ENCODE peak calls at places on chromosomes 7 and 10, in eight cellular contexts. S is uterus, M is GM23248, H is A549, K is lung, G is H1, O is transverse colon, U is kidney. N is an unnamed sample.

GRCh38 chr7:85106719-85107118 is 80.1 kb downstream of the SEMA3D start:
- DNase-seq in M (no peak), U (no peak), K (no peak), O (no peak), G (no peak), H (no peak), S (no peak), N (no peak)

GRCh38 chr10:51911721-51912120 is 212.3 kb upstream of the CSTF2T start:
- DNase-seq in K (no peak), H (no peak), S (no peak), G (no peak), U (no peak), O (no peak), M (no peak), N (no peak)

GRCh38 chr7:3893789-3894153 is 592.7 kb downstream of the SDK1 start:
- DNase-seq in O (no peak), S (no peak), M (no peak), K (no peak), G (no peak), U (no peak), H (no peak), N (no peak)

GRCh38 chr7:121557034-121557892 is 161.2 kb upstream of the FAM3C start:
- DNase-seq in U (no peak), M (peak), H (no peak), K (no peak), S (no peak), G (no peak), O (peak), N (no peak)

GRCh38 chr7:55481126-55481525 is 91.2 kb downstream of the VOPP1 start:
- DNase-seq in M (no peak), O (no peak), H (no peak), S (no peak), U (no peak), K (no peak), G (no peak), N (no peak)

GRCh38 chr10:81182296-81182695 is 644.6 kb downstream of the SH2D4B start:
- DNase-seq in U (no peak), G (no peak), M (no peak), S (no peak), H (no peak), O (no peak), K (no peak), N (no peak)

GRCh38 chr10:103451091-103451801 is 924 bp downstream of the CALHM2 start:
- DNase-seq in H (peak), O (peak), U (peak), S (peak), K (peak), G (no peak), M (peak), N (no peak)

GRCh38 chr10:103192089-103192450 is 1.0 kb downstream of the NT5C2 start:
- DNase-seq in G (no peak), S (no peak), H (peak), M (peak), U (no peak), K (no peak), O (peak), N (peak)

GRCh38 chr10:125123363-125124113 is 36.8 kb downstream of the CTBP2 start:
- DNase-seq in U (peak), G (no peak), O (peak), H (peak), K (peak), S (peak), M (peak), N (no peak)

GRCh38 chr7:44113764-44114354 is 9.5 kb downstream of the POLD2 start:
- DNase-seq in U (no peak), S (no peak), G (no peak), O (no peak), M (no peak), H (no peak), K (no peak), N (no peak)

GRCh38 chr10:31836569-31837406 is 91.8 kb downstream of the ARHGAP12 start:
- DNase-seq in S (no peak), K (no peak), H (peak), O (no peak), U (no peak), M (peak), G (no peak), N (peak)

GRCh38 chr7:27188666-27189559 is 3.9 kb upstream of the HOXA11 start:
- DNase-seq in S (peak), G (no peak), O (peak), K (no peak), M (no peak), H (no peak), U (peak), N (no peak)

GRCh38 chr10:31607481-31607880 is 288.5 kb downstream of the ZEB1 start:
- DNase-seq in S (no peak), G (no peak), O (no peak), M (no peak), K (no peak), H (no peak), U (no peak), N (no peak)

GRCh38 chr10:95394161-95394880 is 103.5 kb upstream of the PDLIM1 start:
- DNase-seq in G (no peak), K (no peak), U (no peak), S (no peak), O (no peak), H (peak), M (peak), N (no peak)

GRCh38 chr10:47092822-47093221 is 181.6 kb downstream of the PTPN20 start:
- DNase-seq in H (no peak), U (no peak), S (no peak), M (no peak), O (no peak), G (no peak), K (no peak), N (no peak)

GRCh38 chr10:77926566-77927342 is at the start of gene DLG5:
- DNase-seq in O (peak), S (peak), H (peak), G (no peak), U (peak), M (peak), K (peak), N (peak)

DNA sequence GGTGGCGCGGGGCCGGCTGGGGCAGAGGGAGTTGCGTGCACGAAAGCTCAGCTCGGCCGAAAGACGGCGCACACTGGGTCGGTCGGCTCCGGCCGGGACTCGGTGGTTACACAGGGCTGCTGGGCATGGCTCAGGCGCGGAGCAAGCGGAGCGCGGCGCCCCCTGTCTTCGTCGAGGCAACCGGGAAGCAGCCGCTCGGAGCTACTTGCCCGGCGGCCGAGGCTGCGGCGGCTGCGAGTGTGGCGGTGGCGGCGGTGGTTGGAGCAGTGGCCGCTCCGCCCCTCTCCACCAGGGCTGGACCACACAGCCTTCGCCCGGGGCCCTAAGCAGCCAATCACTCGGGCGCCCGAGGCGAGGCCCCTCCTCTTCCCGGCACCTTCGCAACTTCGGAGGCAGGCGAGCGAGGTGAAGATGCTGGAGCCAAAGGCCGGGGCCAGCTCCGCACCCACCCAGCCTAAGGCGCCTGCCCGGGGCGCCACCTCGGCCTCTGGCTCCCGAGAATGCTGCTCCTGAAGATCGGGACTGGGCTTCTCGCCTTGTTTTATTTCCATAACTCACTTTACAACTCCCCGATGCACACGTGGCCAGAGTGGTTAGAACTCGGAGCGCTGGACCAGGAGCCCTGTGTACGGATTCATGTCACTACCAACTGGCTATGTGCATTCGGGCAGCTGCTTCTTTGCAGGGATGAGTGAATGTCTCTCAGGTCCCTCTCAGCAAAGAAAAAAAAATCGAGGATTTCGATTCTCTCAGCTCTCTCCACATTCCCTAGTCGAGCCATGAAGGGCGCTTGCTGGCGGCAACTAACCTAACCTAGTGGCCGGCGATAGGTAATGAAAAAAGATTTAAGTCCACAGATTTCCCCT is at the start of gene TLL2:
- DNase-seq in S (peak), H (peak), O (peak), K (peak), G (peak), M (peak), U (peak), N (peak)
- H3K27ac ChIP-seq in S (no peak), H (peak), O (peak), K (no peak), G (no peak), M (no peak), U (no peak), N (no peak)

DNA sequence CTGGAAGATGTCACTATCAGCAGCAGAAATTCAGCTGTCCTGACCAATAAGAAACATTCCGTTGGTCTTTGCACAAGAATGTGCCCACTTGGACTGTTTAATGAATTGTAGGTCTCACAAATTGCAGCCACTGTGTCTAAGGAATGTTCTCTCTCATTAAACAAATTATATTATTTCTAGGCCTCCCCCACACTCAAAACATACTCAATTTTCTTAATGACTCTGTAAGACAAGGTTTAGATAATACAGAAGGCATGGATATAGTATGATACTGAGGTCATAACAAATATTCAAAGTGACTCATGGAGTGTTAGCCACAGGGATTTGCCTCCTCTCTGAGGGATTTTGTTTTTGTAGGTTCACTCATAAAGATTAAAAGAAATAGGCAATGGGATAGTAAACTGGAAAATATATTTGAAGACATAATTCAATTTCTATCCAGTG is 197.5 kb downstream of the PTN start:
- DNase-seq in H (no peak), O (no peak), S (no peak), U (no peak), G (no peak), K (no peak), M (peak), N (no peak)
- H3K27ac ChIP-seq in H (no peak), O (peak), S (no peak), U (no peak), G (no peak), K (no peak), M (peak), N (peak)

GRCh38 chr7:130897515-130898419 is 163.8 kb upstream of the KLF14 start:
- DNase-seq in G (no peak), O (no peak), U (peak), H (no peak), M (peak), S (no peak), K (no peak), N (no peak)
- H3K27ac ChIP-seq in G (no peak), O (peak), U (peak), H (peak), M (peak), S (peak), K (peak), N (peak)

GRCh38 chr7:68009716-68010115 is 1013.1 kb downstream of the TYW1 start:
- DNase-seq in S (no peak), O (no peak), H (no peak), M (no peak), K (no peak), G (no peak), U (no peak), N (no peak)
- H3K27ac ChIP-seq in S (no peak), O (no peak), H (no peak), M (no peak), K (no peak), G (no peak), U (no peak), N (no peak)

GRCh38 chr7:1318661-1319060 is 86.0 kb downstream of the UNCX start:
- DNase-seq in S (no peak), M (no peak), U (peak), O (no peak), H (no peak), K (no peak), G (no peak), N (no peak)
- H3K27ac ChIP-seq in S (no peak), M (no peak), U (no peak), O (no peak), H (no peak), K (no peak), G (no peak), N (no peak)

DNA sequence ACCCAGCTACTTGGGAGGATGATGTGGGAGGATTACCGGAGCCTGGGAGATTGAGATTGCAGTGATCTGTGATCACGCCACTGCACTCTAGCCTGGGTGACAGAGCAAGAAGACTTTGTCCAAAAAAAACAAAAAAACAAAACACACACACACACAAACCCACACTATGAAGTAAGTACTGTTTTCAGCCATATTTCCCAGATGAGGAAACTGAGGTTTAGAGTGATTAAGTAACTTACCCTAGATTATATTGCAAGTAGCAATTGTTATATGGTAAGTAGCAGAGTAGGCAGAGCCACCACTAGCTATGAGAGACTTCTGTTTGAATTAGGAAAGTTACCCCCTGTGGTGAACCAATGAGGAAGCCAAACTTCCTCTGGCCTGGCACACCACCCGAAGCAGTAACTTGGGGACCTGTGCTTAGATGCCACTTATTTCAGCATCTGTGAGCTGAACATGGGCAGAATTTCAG is 61.9 kb downstream of the MCU start:
- DNase-seq in M (no peak), S (no peak), U (no peak), H (no peak), G (no peak), K (no peak), O (no peak), N (no peak)
- H3K27ac ChIP-seq in M (no peak), S (no peak), U (no peak), H (no peak), G (no peak), K (no peak), O (no peak), N (no peak)

GRCh38 chr7:11127988-11128387 is 154.3 kb downstream of the PHF14 start:
- DNase-seq in O (no peak), H (no peak), K (no peak), U (no peak), M (no peak), S (no peak), G (no peak), N (no peak)
- H3K27ac ChIP-seq in O (no peak), H (no peak), K (no peak), U (no peak), M (no peak), S (no peak), G (no peak), N (no peak)

GRCh38 chr10:79132681-79133381 is 64.1 kb downstream of the ZMIZ1 start:
- DNase-seq in U (no peak), S (no peak), O (no peak), K (no peak), H (no peak), G (no peak), M (no peak), N (no peak)
- H3K27ac ChIP-seq in U (no peak), S (peak), O (peak), K (peak), H (peak), G (no peak), M (no peak), N (peak)

DNA sequence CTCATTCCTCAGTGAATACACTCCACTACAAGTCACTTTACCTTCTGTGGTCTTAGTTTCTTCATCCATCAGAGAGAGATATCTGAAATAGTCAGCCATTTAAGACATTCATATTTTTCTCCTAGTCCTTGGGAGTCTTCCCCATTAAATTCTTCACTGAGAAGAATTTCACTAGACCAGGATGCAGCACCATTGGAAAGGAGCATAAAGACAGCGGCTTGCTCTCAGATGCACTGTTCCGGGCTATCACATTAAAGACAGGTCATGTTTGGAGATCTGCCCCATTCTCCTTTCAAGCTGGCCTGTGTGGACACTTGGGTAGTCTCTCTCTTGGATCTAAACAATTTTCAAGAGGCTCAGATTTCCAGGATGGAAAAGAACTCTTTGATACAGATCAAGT is 32.2 kb upstream of the ARID5B start:
- DNase-seq in G (no peak), U (no peak), H (no peak), K (no peak), M (no peak), S (no peak), O (no peak), N (no peak)
- H3K27ac ChIP-seq in G (no peak), U (no peak), H (no peak), K (no peak), M (no peak), S (peak), O (peak), N (peak)